ENCODE peak calls at places on chromosome 19, in five cellular contexts. N is colonic mucosa, C is sigmoid colon, L is lung, K is breast epithelium. J is an unnamed sample.
A peak's percentile ranks its signal among the peaks of the same experiment; 100 is the strongest.

GRCh38 chr19:32988724-32989123 is 16.7 kb downstream of the FAAP24 start:
- DNase-seq in K (no peak), C (no peak), N (no peak), L (no peak), J (no peak)

GRCh38 chr19:44585371-44586141 is 27.8 kb upstream of the IGSF23 start:
- DNase-seq in N (no peak), L (no peak), K (no peak), C (no peak), J (no peak)

GRCh38 chr19:54178581-54179261 is 5.8 kb upstream of the TMC4 start:
- DNase-seq in L (no peak), K (no peak), C (no peak), N (peak; percentile 47), J (no peak)

GRCh38 chr19:10797541-10798256 is 38.3 kb downstream of the TMED1 start:
- DNase-seq in K (no peak), C (no peak), L (no peak), N (no peak), J (no peak)

GRCh38 chr19:10339380-10339960 is at the start of gene ICAM3:
- DNase-seq in C (no peak), N (peak; percentile 33), K (no peak), L (peak; percentile 49), J (no peak)

GRCh38 chr19:34712606-34713261 is 21.3 kb upstream of the ZNF181 start:
- DNase-seq in L (peak; percentile 68), N (peak; percentile 69), C (no peak), K (no peak), J (peak; percentile 77)

GRCh38 chr19:57512845-57513244 is 13.1 kb downstream of the ZNF773 start:
- DNase-seq in L (no peak), K (no peak), C (no peak), N (no peak), J (no peak)

GRCh38 chr19:55672418-55672817 is 2.6 kb upstream of the EPN1 start:
- DNase-seq in N (no peak), C (no peak), K (no peak), L (no peak), J (no peak)

GRCh38 chr19:49064029-49064629 is 489 bp downstream of the NTF4 start:
- DNase-seq in N (no peak), K (no peak), C (no peak), L (peak; percentile 45), J (peak; percentile 79)

GRCh38 chr19:43596842-43597461 is 557 bp downstream of the ZNF576 start:
- DNase-seq in L (no peak), C (no peak), N (no peak), K (no peak), J (no peak)

GRCh38 chr19:38073806-38074685 is 150.0 kb downstream of the DPF1 start:
- DNase-seq in K (no peak), N (no peak), C (no peak), L (no peak), J (no peak)

GRCh38 chr19:17538684-17539287 is 16.7 kb upstream of the COLGALT1 start:
- DNase-seq in K (no peak), C (no peak), N (no peak), L (no peak), J (no peak)

GRCh38 chr19:39809368-39809767 is 24.6 kb downstream of the DYRK1B start:
- DNase-seq in K (no peak), L (no peak), C (no peak), N (no peak), J (no peak)

GRCh38 chr19:28049875-28050274 is 1163.1 kb downstream of the UQCRFS1 start:
- DNase-seq in C (no peak), K (no peak), N (no peak), L (no peak), J (no peak)

GRCh38 chr19:41318696-41319499 is 8.9 kb downstream of the CCDC97 start:
- DNase-seq in L (no peak), N (no peak), K (no peak), C (no peak), J (no peak)

GRCh38 chr19:39352549-39353285 is 10.5 kb downstream of the SAMD4B start:
- DNase-seq in N (no peak), L (no peak), K (no peak), C (no peak), J (no peak)

GRCh38 chr19:49534632-49535385 is 7.0 kb downstream of the RCN3 start:
- DNase-seq in L (no peak), K (no peak), C (no peak), N (no peak), J (no peak)

GRCh38 chr19:51367565-51368365 is 1.0 kb downstream of the CLDND2 start:
- DNase-seq in N (peak; percentile 100), C (peak; percentile 100), L (peak; percentile 99), K (peak; percentile 99), J (peak; percentile 98)

GRCh38 chr19:38190793-38191192 is 33.2 kb downstream of the DPF1 start:
- DNase-seq in C (no peak), L (no peak), K (no peak), N (no peak), J (no peak)

GRCh38 chr19:30719991-30720329 is 347.8 kb downstream of the ZNF536 start:
- DNase-seq in C (no peak), K (no peak), L (no peak), N (no peak), J (peak; percentile 15)

GRCh38 chr19:30718014-30718413 is 345.8 kb downstream of the ZNF536 start:
- DNase-seq in C (no peak), K (no peak), L (no peak), N (no peak), J (no peak)

GRCh38 chr19:30718728-30719127 is 346.5 kb downstream of the ZNF536 start:
- DNase-seq in C (no peak), N (no peak), K (no peak), L (no peak), J (no peak)

GRCh38 chr19:30717381-30717780 is 345.2 kb downstream of the ZNF536 start:
- DNase-seq in L (no peak), N (no peak), K (no peak), C (no peak), J (no peak)

DNA sequence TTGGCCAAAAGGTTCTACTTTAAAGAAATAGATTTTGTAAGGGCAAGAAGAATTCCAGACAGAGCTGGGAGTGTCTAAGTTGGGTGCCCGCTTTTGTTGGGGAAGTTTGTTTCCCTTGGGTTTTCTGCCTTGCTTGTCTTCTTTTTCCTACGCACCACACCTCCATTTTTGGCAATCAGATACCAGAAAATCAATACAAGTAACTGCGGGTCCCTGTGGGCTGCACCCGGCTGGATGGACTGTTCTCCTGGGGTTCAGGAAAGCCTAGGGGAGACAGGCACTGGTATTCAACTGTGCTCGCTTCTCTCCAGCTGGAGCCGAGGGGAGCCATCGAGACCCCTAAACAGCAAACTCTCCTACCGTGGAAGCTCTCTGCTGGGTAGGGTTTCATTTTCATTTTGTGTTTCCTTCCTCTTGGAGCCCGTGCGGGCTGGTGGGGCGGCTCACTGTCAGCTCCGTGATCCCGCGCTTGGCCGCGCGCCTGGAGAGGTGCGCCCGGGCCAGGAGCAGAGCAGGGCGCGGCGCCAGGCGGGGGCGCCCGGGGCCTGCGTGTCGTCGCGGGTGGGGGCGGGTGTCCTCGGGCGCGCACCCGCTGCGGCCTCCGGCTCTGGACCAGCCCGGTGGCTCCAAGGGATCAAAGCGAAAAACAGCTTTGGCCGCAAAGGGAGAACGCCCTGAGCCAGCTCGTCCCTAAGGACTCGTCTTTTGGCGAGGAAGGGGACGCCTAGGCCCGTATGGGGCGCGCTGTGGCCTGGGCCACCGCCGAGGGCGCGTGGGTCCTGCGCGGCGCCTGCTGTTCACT is 347.2 kb downstream of the ZNF536 start:
- DNase-seq in N (peak; percentile 44), L (no peak), C (peak; percentile 85), K (no peak), J (peak; percentile 64)
- TF ChIP-seq CTCF in N (no peak), L (no peak), C (no peak), K (no peak), J (no peak)

DNA sequence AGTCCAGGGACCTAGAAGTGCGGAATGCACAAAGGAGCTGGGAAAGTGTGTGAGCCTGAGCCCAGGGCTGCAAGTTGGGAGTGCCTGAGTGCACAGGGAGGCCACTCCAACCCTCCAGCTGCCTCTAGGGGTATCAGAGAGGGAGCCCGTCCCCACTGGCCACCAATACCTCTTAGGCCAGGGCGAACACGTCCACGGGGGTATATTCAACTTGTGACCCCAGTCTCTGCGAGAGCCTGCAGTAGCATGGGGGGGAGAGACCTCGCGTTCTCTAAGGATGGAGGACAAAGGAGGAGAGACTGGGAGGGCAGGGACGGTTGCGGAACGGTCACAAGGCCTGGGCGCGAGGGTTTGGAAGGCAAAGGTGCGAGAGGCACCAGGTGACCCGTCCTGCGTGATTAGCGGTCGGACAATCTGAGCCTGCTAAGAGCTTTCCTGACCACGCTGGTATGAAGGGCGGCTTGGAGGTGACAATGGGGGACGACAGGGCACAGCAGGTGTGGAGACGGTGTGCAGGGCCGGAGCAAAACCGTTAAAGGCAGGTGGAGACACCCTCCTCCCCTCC is 676 bp downstream of the CD320 start:
- DNase-seq in L (no peak), C (peak; percentile 63), N (peak; percentile 45), K (no peak), J (no peak)
- H3K4me1 ChIP-seq in L (peaks cover 19% of the 10 kb centered on the region), C (peaks cover 24% of the 10 kb centered on the region), N (peaks cover 6% of the 10 kb centered on the region), K (peaks cover 9% of the 10 kb centered on the region), J (peaks cover 12% of the 10 kb centered on the region)

DNA sequence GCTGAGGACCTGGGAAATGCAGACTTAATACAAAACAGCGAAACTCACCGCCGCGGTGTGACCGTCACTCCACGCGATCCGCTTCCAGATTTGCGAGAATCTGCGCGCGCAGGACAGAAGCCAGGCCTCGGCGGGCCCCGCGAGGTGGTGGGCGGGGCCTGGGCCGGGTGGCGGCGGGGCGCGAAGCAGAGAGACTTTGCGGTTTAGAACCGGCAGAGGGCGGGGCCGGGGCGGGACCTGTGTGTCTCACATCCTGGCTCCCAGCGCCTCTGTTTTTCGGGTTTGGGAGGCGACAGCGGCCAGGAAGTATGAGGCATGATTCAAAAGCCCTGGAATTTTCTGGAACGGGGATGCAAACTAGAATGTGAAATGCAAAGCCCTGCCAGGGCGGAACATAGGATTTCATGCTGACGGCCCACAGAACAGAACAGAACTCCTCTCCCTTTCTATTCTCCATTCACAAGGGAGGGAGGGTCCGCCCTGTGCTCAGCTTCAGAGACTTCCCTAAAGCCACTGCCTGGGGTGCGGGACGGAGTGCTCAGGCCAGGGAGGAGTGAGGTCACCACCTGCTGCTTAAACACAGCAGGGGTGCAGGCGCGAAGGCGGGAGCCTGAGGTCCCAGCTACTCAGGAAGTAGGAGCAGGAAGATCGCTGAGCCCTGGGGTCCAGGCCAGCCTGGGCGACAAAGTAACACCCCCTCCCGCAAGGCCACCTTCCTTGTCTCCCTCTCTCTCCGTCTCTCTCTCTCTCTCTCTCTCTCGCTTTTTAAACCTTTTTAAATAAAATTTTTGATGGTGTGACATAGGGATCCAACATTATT is 44.2 kb downstream of the ZNF611 start:
- DNase-seq in L (peak; percentile 93), C (peak; percentile 98), N (peak; percentile 97), K (peak; percentile 96), J (peak; percentile 95)
- TF ChIP-seq CTCF in L (no peak), C (peak; percentile 33), N (no peak), K (peak; percentile 29), J (no peak)

DNA sequence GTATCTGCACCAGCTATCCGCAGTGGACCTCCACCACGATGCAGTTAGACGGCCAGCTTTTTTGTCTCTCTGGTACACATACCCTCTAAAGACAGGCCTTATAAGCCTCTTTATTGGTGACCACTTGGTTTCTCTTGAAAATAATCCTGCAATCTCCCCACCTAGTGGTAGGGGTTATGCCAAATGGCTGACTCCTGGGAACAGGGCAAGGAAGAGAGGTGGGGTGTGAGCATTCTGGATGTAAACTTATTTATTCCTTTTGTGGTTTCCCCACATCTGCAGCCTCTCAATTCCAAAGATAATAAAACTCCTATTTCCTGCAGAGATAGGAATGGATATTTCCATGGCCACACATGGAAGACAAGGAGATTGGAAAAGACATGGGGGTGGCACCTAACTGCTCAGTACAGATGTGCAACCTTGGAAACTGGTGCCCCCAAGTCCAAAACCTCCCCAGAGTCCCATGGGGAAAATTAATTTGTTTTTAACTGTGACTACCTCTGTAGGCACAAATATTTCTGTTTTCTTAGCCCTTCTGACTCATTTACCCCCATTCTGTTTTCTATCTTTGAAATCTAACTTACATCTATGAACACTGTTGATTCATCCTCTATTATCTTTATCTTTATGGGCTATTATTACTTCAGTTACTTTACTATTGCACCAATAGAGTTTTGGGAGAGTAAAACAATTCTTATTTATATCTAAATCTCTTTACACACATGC is 112.7 kb upstream of the TSHZ3 start:
- DNase-seq in C (no peak), N (no peak), L (no peak), K (no peak), J (no peak)
- H3K4me1 ChIP-seq in C (no peaks in the 10 kb centered on the region), N (no peaks in the 10 kb centered on the region), L (no peaks in the 10 kb centered on the region), K (no peaks in the 10 kb centered on the region), J (no peaks in the 10 kb centered on the region)

J was measured in prostate gland.